ENCODE peak calls at places on chromosome 14, in six cellular contexts. One of them, this sample, is unnamed.

GRCh38 chr14:91228112-91229004 is 16.1 kb downstream of the GPR68 start:
- DNase-seq in DMS 273 treated with DMSO at 0.1 percent for 48 hours: no peak
- DNase-seq in activated T-helper 1 cell treated with anti-CD3 and anti-CD28 coated beads, Interleukin-12 subunit alpha, Interleukin-12 subunit beta, Interleukin-2, Interleukin-4 antibody, amounts not matched to agents 30 ng/mL and 10 ng/mL and 1 ng/mL, durations not matched to agents 14 hours and 24 hours and 36 hours: peak
- DNase-seq in GDM1: no peak
- DNase-seq in GM12865: peak
- DNase-seq in fibroblast of pulmonary artery: peak
- DNase-seq in this sample: peak

GRCh38 chr14:75610839-75611238 is 32.4 kb downstream of the FLVCR2 start:
- DNase-seq in activated T-helper 1 cell treated with anti-CD3 and anti-CD28 coated beads, Interleukin-12 subunit alpha, Interleukin-12 subunit beta, Interleukin-2, Interleukin-4 antibody, amounts not matched to agents 30 ng/mL and 10 ng/mL and 1 ng/mL, durations not matched to agents 14 hours and 24 hours and 36 hours: no peak
- DNase-seq in GM12865: no peak
- DNase-seq in GDM1: no peak
- DNase-seq in DMS 273 treated with DMSO at 0.1 percent for 48 hours: no peak
- DNase-seq in fibroblast of pulmonary artery: peak
- DNase-seq in this sample: peak

GRCh38 chr14:105076296-105076804 is 11.1 kb upstream of the GPR132 start:
- DNase-seq in GDM1: no peak
- DNase-seq in DMS 273 treated with DMSO at 0.1 percent for 48 hours: no peak
- DNase-seq in GM12865: no peak
- DNase-seq in activated T-helper 1 cell treated with anti-CD3 and anti-CD28 coated beads, Interleukin-12 subunit alpha, Interleukin-12 subunit beta, Interleukin-2, Interleukin-4 antibody, amounts not matched to agents 30 ng/mL and 10 ng/mL and 1 ng/mL, durations not matched to agents 14 hours and 24 hours and 36 hours: no peak
- DNase-seq in fibroblast of pulmonary artery: no peak
- DNase-seq in this sample: no peak

GRCh38 chr14:50533314-50533705 is 941 bp upstream of the MAP4K5 start:
- DNase-seq in fibroblast of pulmonary artery: no peak
- DNase-seq in DMS 273 treated with DMSO at 0.1 percent for 48 hours: no peak
- DNase-seq in GDM1: no peak
- DNase-seq in GM12865: peak
- DNase-seq in activated T-helper 1 cell treated with anti-CD3 and anti-CD28 coated beads, Interleukin-12 subunit alpha, Interleukin-12 subunit beta, Interleukin-2, Interleukin-4 antibody, amounts not matched to agents 30 ng/mL and 10 ng/mL and 1 ng/mL, durations not matched to agents 14 hours and 24 hours and 36 hours: no peak
- DNase-seq in this sample: no peak

GRCh38 chr14:64636208-64636979 is 67.8 kb upstream of the PLEKHG3 start:
- DNase-seq in GDM1: peak
- DNase-seq in DMS 273 treated with DMSO at 0.1 percent for 48 hours: peak
- DNase-seq in GM12865: peak
- DNase-seq in fibroblast of pulmonary artery: peak
- DNase-seq in activated T-helper 1 cell treated with anti-CD3 and anti-CD28 coated beads, Interleukin-12 subunit alpha, Interleukin-12 subunit beta, Interleukin-2, Interleukin-4 antibody, amounts not matched to agents 30 ng/mL and 10 ng/mL and 1 ng/mL, durations not matched to agents 14 hours and 24 hours and 36 hours: peak
- DNase-seq in this sample: peak

GRCh38 chr14:75720828-75721227 is 59.8 kb downstream of the TTLL5 start:
- DNase-seq in DMS 273 treated with DMSO at 0.1 percent for 48 hours: no peak
- DNase-seq in GDM1: no peak
- DNase-seq in fibroblast of pulmonary artery: peak
- DNase-seq in activated T-helper 1 cell treated with anti-CD3 and anti-CD28 coated beads, Interleukin-12 subunit alpha, Interleukin-12 subunit beta, Interleukin-2, Interleukin-4 antibody, amounts not matched to agents 30 ng/mL and 10 ng/mL and 1 ng/mL, durations not matched to agents 14 hours and 24 hours and 36 hours: no peak
- DNase-seq in GM12865: no peak
- DNase-seq in this sample: peak

GRCh38 chr14:47435331-47435965 is 240.0 kb downstream of the MDGA2 start:
- DNase-seq in GDM1: no peak
- DNase-seq in DMS 273 treated with DMSO at 0.1 percent for 48 hours: no peak
- DNase-seq in activated T-helper 1 cell treated with anti-CD3 and anti-CD28 coated beads, Interleukin-12 subunit alpha, Interleukin-12 subunit beta, Interleukin-2, Interleukin-4 antibody, amounts not matched to agents 30 ng/mL and 10 ng/mL and 1 ng/mL, durations not matched to agents 14 hours and 24 hours and 36 hours: no peak
- DNase-seq in GM12865: no peak
- DNase-seq in fibroblast of pulmonary artery: no peak
- DNase-seq in this sample: no peak

GRCh38 chr14:95339301-95339865 is 19.7 kb upstream of the CLMN start:
- DNase-seq in activated T-helper 1 cell treated with anti-CD3 and anti-CD28 coated beads, Interleukin-12 subunit alpha, Interleukin-12 subunit beta, Interleukin-2, Interleukin-4 antibody, amounts not matched to agents 30 ng/mL and 10 ng/mL and 1 ng/mL, durations not matched to agents 14 hours and 24 hours and 36 hours: no peak
- DNase-seq in GM12865: no peak
- DNase-seq in GDM1: no peak
- DNase-seq in DMS 273 treated with DMSO at 0.1 percent for 48 hours: no peak
- DNase-seq in fibroblast of pulmonary artery: no peak
- DNase-seq in this sample: no peak

GRCh38 chr14:54220122-54220691 is 176.6 kb upstream of the CDKN3 start:
- DNase-seq in GDM1: no peak
- DNase-seq in GM12865: no peak
- DNase-seq in DMS 273 treated with DMSO at 0.1 percent for 48 hours: no peak
- DNase-seq in fibroblast of pulmonary artery: no peak
- DNase-seq in activated T-helper 1 cell treated with anti-CD3 and anti-CD28 coated beads, Interleukin-12 subunit alpha, Interleukin-12 subunit beta, Interleukin-2, Interleukin-4 antibody, amounts not matched to agents 30 ng/mL and 10 ng/mL and 1 ng/mL, durations not matched to agents 14 hours and 24 hours and 36 hours: no peak
- DNase-seq in this sample: peak

GRCh38 chr14:22375321-22375930 is 213.6 kb downstream of the DAD1 start:
- DNase-seq in GDM1: peak
- DNase-seq in activated T-helper 1 cell treated with anti-CD3 and anti-CD28 coated beads, Interleukin-12 subunit alpha, Interleukin-12 subunit beta, Interleukin-2, Interleukin-4 antibody, amounts not matched to agents 30 ng/mL and 10 ng/mL and 1 ng/mL, durations not matched to agents 14 hours and 24 hours and 36 hours: no peak
- DNase-seq in GM12865: peak
- DNase-seq in DMS 273 treated with DMSO at 0.1 percent for 48 hours: no peak
- DNase-seq in fibroblast of pulmonary artery: peak
- DNase-seq in this sample: peak

GRCh38 chr14:99729991-99730875 is 46.1 kb downstream of the CYP46A1 start:
- DNase-seq in DMS 273 treated with DMSO at 0.1 percent for 48 hours: no peak
- DNase-seq in GM12865: peak
- DNase-seq in GDM1: no peak
- DNase-seq in activated T-helper 1 cell treated with anti-CD3 and anti-CD28 coated beads, Interleukin-12 subunit alpha, Interleukin-12 subunit beta, Interleukin-2, Interleukin-4 antibody, amounts not matched to agents 30 ng/mL and 10 ng/mL and 1 ng/mL, durations not matched to agents 14 hours and 24 hours and 36 hours: peak
- DNase-seq in fibroblast of pulmonary artery: peak
- DNase-seq in this sample: peak

GRCh38 chr14:91205449-91205848 is 39.1 kb downstream of the GPR68 start:
- DNase-seq in fibroblast of pulmonary artery: peak
- DNase-seq in GDM1: no peak
- DNase-seq in DMS 273 treated with DMSO at 0.1 percent for 48 hours: no peak
- DNase-seq in activated T-helper 1 cell treated with anti-CD3 and anti-CD28 coated beads, Interleukin-12 subunit alpha, Interleukin-12 subunit beta, Interleukin-2, Interleukin-4 antibody, amounts not matched to agents 30 ng/mL and 10 ng/mL and 1 ng/mL, durations not matched to agents 14 hours and 24 hours and 36 hours: no peak
- DNase-seq in GM12865: no peak
- DNase-seq in this sample: no peak

GRCh38 chr14:45249847-45250575 is 3.0 kb downstream of the MIS18BP1 start:
- DNase-seq in activated T-helper 1 cell treated with anti-CD3 and anti-CD28 coated beads, Interleukin-12 subunit alpha, Interleukin-12 subunit beta, Interleukin-2, Interleukin-4 antibody, amounts not matched to agents 30 ng/mL and 10 ng/mL and 1 ng/mL, durations not matched to agents 14 hours and 24 hours and 36 hours: no peak
- DNase-seq in fibroblast of pulmonary artery: peak
- DNase-seq in DMS 273 treated with DMSO at 0.1 percent for 48 hours: no peak
- DNase-seq in GM12865: peak
- DNase-seq in GDM1: peak
- DNase-seq in this sample: peak

GRCh38 chr14:105023791-105024480 is 3.1 kb upstream of the CDCA4 start:
- DNase-seq in GDM1: no peak
- DNase-seq in GM12865: no peak
- DNase-seq in activated T-helper 1 cell treated with anti-CD3 and anti-CD28 coated beads, Interleukin-12 subunit alpha, Interleukin-12 subunit beta, Interleukin-2, Interleukin-4 antibody, amounts not matched to agents 30 ng/mL and 10 ng/mL and 1 ng/mL, durations not matched to agents 14 hours and 24 hours and 36 hours: no peak
- DNase-seq in DMS 273 treated with DMSO at 0.1 percent for 48 hours: no peak
- DNase-seq in fibroblast of pulmonary artery: peak
- DNase-seq in this sample: peak

GRCh38 chr14:66003082-66003740 is 483.0 kb upstream of the CCDC196 start:
- DNase-seq in fibroblast of pulmonary artery: no peak
- DNase-seq in activated T-helper 1 cell treated with anti-CD3 and anti-CD28 coated beads, Interleukin-12 subunit alpha, Interleukin-12 subunit beta, Interleukin-2, Interleukin-4 antibody, amounts not matched to agents 30 ng/mL and 10 ng/mL and 1 ng/mL, durations not matched to agents 14 hours and 24 hours and 36 hours: no peak
- DNase-seq in GM12865: no peak
- DNase-seq in GDM1: no peak
- DNase-seq in DMS 273 treated with DMSO at 0.1 percent for 48 hours: no peak
- DNase-seq in this sample: no peak

GRCh38 chr14:67815573-67816235 is 686 bp downstream of the ZFYVE26 start:
- DNase-seq in DMS 273 treated with DMSO at 0.1 percent for 48 hours: no peak
- DNase-seq in GDM1: no peak
- DNase-seq in activated T-helper 1 cell treated with anti-CD3 and anti-CD28 coated beads, Interleukin-12 subunit alpha, Interleukin-12 subunit beta, Interleukin-2, Interleukin-4 antibody, amounts not matched to agents 30 ng/mL and 10 ng/mL and 1 ng/mL, durations not matched to agents 14 hours and 24 hours and 36 hours: no peak
- DNase-seq in GM12865: peak
- DNase-seq in fibroblast of pulmonary artery: peak
- DNase-seq in this sample: peak

GRCh38 chr14:91692075-91692474 is 39.8 kb downstream of the CATSPERB start:
- DNase-seq in GDM1: no peak
- DNase-seq in fibroblast of pulmonary artery: no peak
- DNase-seq in DMS 273 treated with DMSO at 0.1 percent for 48 hours: no peak
- DNase-seq in activated T-helper 1 cell treated with anti-CD3 and anti-CD28 coated beads, Interleukin-12 subunit alpha, Interleukin-12 subunit beta, Interleukin-2, Interleukin-4 antibody, amounts not matched to agents 30 ng/mL and 10 ng/mL and 1 ng/mL, durations not matched to agents 14 hours and 24 hours and 36 hours: no peak
- DNase-seq in GM12865: no peak
- DNase-seq in this sample: no peak

GRCh38 chr14:105710119-105711057 is 184.0 kb downstream of the TMEM121 start:
- DNase-seq in GM12865: no peak
- DNase-seq in activated T-helper 1 cell treated with anti-CD3 and anti-CD28 coated beads, Interleukin-12 subunit alpha, Interleukin-12 subunit beta, Interleukin-2, Interleukin-4 antibody, amounts not matched to agents 30 ng/mL and 10 ng/mL and 1 ng/mL, durations not matched to agents 14 hours and 24 hours and 36 hours: no peak
- DNase-seq in DMS 273 treated with DMSO at 0.1 percent for 48 hours: no peak
- DNase-seq in fibroblast of pulmonary artery: no peak
- DNase-seq in GDM1: no peak
- DNase-seq in this sample: no peak

GRCh38 chr14:105168496-105168978 is at the start of gene JAG2:
- DNase-seq in DMS 273 treated with DMSO at 0.1 percent for 48 hours: no peak
- DNase-seq in activated T-helper 1 cell treated with anti-CD3 and anti-CD28 coated beads, Interleukin-12 subunit alpha, Interleukin-12 subunit beta, Interleukin-2, Interleukin-4 antibody, amounts not matched to agents 30 ng/mL and 10 ng/mL and 1 ng/mL, durations not matched to agents 14 hours and 24 hours and 36 hours: peak
- DNase-seq in GDM1: peak
- DNase-seq in GM12865: peak
- DNase-seq in fibroblast of pulmonary artery: peak
- DNase-seq in this sample: peak

GRCh38 chr14:65277027-65277426 is 135.5 kb upstream of the FUT8 start:
- DNase-seq in GM12865: no peak
- DNase-seq in DMS 273 treated with DMSO at 0.1 percent for 48 hours: no peak
- DNase-seq in fibroblast of pulmonary artery: no peak
- DNase-seq in activated T-helper 1 cell treated with anti-CD3 and anti-CD28 coated beads, Interleukin-12 subunit alpha, Interleukin-12 subunit beta, Interleukin-2, Interleukin-4 antibody, amounts not matched to agents 30 ng/mL and 10 ng/mL and 1 ng/mL, durations not matched to agents 14 hours and 24 hours and 36 hours: no peak
- DNase-seq in GDM1: no peak
- DNase-seq in this sample: peak

GRCh38 chr14:22147716-22148115 is 441.3 kb downstream of the DAD1 start:
- DNase-seq in GDM1: no peak
- DNase-seq in DMS 273 treated with DMSO at 0.1 percent for 48 hours: no peak
- DNase-seq in activated T-helper 1 cell treated with anti-CD3 and anti-CD28 coated beads, Interleukin-12 subunit alpha, Interleukin-12 subunit beta, Interleukin-2, Interleukin-4 antibody, amounts not matched to agents 30 ng/mL and 10 ng/mL and 1 ng/mL, durations not matched to agents 14 hours and 24 hours and 36 hours: no peak
- DNase-seq in fibroblast of pulmonary artery: no peak
- DNase-seq in GM12865: no peak
- DNase-seq in this sample: no peak

GRCh38 chr14:54691525-54692260 is 124.8 kb downstream of the SAMD4A start:
- DNase-seq in GDM1: peak
- DNase-seq in activated T-helper 1 cell treated with anti-CD3 and anti-CD28 coated beads, Interleukin-12 subunit alpha, Interleukin-12 subunit beta, Interleukin-2, Interleukin-4 antibody, amounts not matched to agents 30 ng/mL and 10 ng/mL and 1 ng/mL, durations not matched to agents 14 hours and 24 hours and 36 hours: peak
- DNase-seq in DMS 273 treated with DMSO at 0.1 percent for 48 hours: no peak
- DNase-seq in GM12865: peak
- DNase-seq in fibroblast of pulmonary artery: peak
- DNase-seq in this sample: peak

GRCh38 chr14:22184157-22185025 is 404.6 kb downstream of the DAD1 start:
- DNase-seq in DMS 273 treated with DMSO at 0.1 percent for 48 hours: no peak
- DNase-seq in fibroblast of pulmonary artery: no peak
- DNase-seq in GM12865: no peak
- DNase-seq in activated T-helper 1 cell treated with anti-CD3 and anti-CD28 coated beads, Interleukin-12 subunit alpha, Interleukin-12 subunit beta, Interleukin-2, Interleukin-4 antibody, amounts not matched to agents 30 ng/mL and 10 ng/mL and 1 ng/mL, durations not matched to agents 14 hours and 24 hours and 36 hours: no peak
- DNase-seq in GDM1: no peak
- DNase-seq in this sample: no peak

GRCh38 chr14:99125113-99125512 is 146.9 kb downstream of the BCL11B start:
- DNase-seq in DMS 273 treated with DMSO at 0.1 percent for 48 hours: no peak
- DNase-seq in GM12865: no peak
- DNase-seq in fibroblast of pulmonary artery: no peak
- DNase-seq in activated T-helper 1 cell treated with anti-CD3 and anti-CD28 coated beads, Interleukin-12 subunit alpha, Interleukin-12 subunit beta, Interleukin-2, Interleukin-4 antibody, amounts not matched to agents 30 ng/mL and 10 ng/mL and 1 ng/mL, durations not matched to agents 14 hours and 24 hours and 36 hours: no peak
- DNase-seq in GDM1: no peak
- DNase-seq in this sample: no peak

GRCh38 chr14:93546642-93547041 is 115.9 kb downstream of the UNC79 start:
- DNase-seq in GDM1: no peak
- DNase-seq in GM12865: no peak
- DNase-seq in fibroblast of pulmonary artery: no peak
- DNase-seq in DMS 273 treated with DMSO at 0.1 percent for 48 hours: no peak
- DNase-seq in activated T-helper 1 cell treated with anti-CD3 and anti-CD28 coated beads, Interleukin-12 subunit alpha, Interleukin-12 subunit beta, Interleukin-2, Interleukin-4 antibody, amounts not matched to agents 30 ng/mL and 10 ng/mL and 1 ng/mL, durations not matched to agents 14 hours and 24 hours and 36 hours: no peak
- DNase-seq in this sample: no peak

GRCh38 chr14:85572845-85573244 is 42.9 kb downstream of the FLRT2 start:
- DNase-seq in fibroblast of pulmonary artery: peak
- DNase-seq in GM12865: no peak
- DNase-seq in DMS 273 treated with DMSO at 0.1 percent for 48 hours: no peak
- DNase-seq in activated T-helper 1 cell treated with anti-CD3 and anti-CD28 coated beads, Interleukin-12 subunit alpha, Interleukin-12 subunit beta, Interleukin-2, Interleukin-4 antibody, amounts not matched to agents 30 ng/mL and 10 ng/mL and 1 ng/mL, durations not matched to agents 14 hours and 24 hours and 36 hours: no peak
- DNase-seq in GDM1: no peak
- DNase-seq in this sample: peak

GRCh38 chr14:53450871-53451270 is 297.7 kb upstream of the DDHD1 start:
- DNase-seq in GDM1: no peak
- DNase-seq in DMS 273 treated with DMSO at 0.1 percent for 48 hours: no peak
- DNase-seq in activated T-helper 1 cell treated with anti-CD3 and anti-CD28 coated beads, Interleukin-12 subunit alpha, Interleukin-12 subunit beta, Interleukin-2, Interleukin-4 antibody, amounts not matched to agents 30 ng/mL and 10 ng/mL and 1 ng/mL, durations not matched to agents 14 hours and 24 hours and 36 hours: no peak
- DNase-seq in GM12865: no peak
- DNase-seq in fibroblast of pulmonary artery: peak
- DNase-seq in this sample: peak

GRCh38 chr14:50083467-50084337 is 32.7 kb downstream of the VCPKMT start:
- DNase-seq in GDM1: no peak
- DNase-seq in fibroblast of pulmonary artery: no peak
- DNase-seq in DMS 273 treated with DMSO at 0.1 percent for 48 hours: no peak
- DNase-seq in activated T-helper 1 cell treated with anti-CD3 and anti-CD28 coated beads, Interleukin-12 subunit alpha, Interleukin-12 subunit beta, Interleukin-2, Interleukin-4 antibody, amounts not matched to agents 30 ng/mL and 10 ng/mL and 1 ng/mL, durations not matched to agents 14 hours and 24 hours and 36 hours: peak
- DNase-seq in GM12865: peak
- DNase-seq in this sample: no peak